ENCODE peak calls at places on chromosomes 3 and 15, in seven cellular contexts. Z is GM12865, A is lung, M is right lobe of liver, E is fibroblast of mammary gland, I is tibial nerve, P is mucosa of descending colon. N is an unnamed sample.

GRCh38 chr15:94252906-94253305 is 21.5 kb downstream of the MCTP2 start:
- DNase-seq in Z (no peak), A (no peak), M (no peak), E (no peak), I (no peak), P (no peak), N (no peak)

GRCh38 chr3:131591394-131591990 is 88.7 kb upstream of the MRPL3 start:
- DNase-seq in Z (no peak), A (no peak), M (no peak), E (peak; percentile 67), I (no peak), P (no peak), N (peak; percentile 1)

GRCh38 chr15:65212097-65212496 is 824 bp upstream of the CILP start:
- DNase-seq in Z (peak; percentile 66), A (no peak), M (no peak), E (no peak), I (no peak), P (no peak), N (no peak)

GRCh38 chr15:92306662-92307061 is 87.0 kb upstream of the ST8SIA2 start:
- DNase-seq in Z (peak; percentile 15), A (no peak), M (no peak), E (no peak), I (no peak), P (no peak), N (no peak)

GRCh38 chr15:90362936-90363212 is 10.8 kb downstream of the ZNF774 start:
- DNase-seq in Z (no peak), A (no peak), M (no peak), E (peak; percentile 92), I (no peak), P (no peak), N (peak; percentile 67)

GRCh38 chr3:135576786-135577185 is 388.7 kb upstream of the PPP2R3A start:
- DNase-seq in Z (no peak), A (no peak), M (no peak), E (no peak), I (no peak), P (no peak), N (no peak)

GRCh38 chr3:124636863-124637296 is 93.4 kb upstream of the UMPS start:
- DNase-seq in Z (no peak), A (no peak), M (no peak), E (no peak), I (no peak), P (no peak), N (no peak)

GRCh38 chr3:123733805-123734526 is 149.1 kb upstream of the HACD2 start:
- DNase-seq in Z (no peak), A (no peak), M (no peak), E (peak; percentile 93), I (no peak), P (no peak), N (peak; percentile 71)

GRCh38 chr15:88400069-88400468 is 67.1 kb downstream of the MRPL46 start:
- DNase-seq in Z (no peak), A (no peak), M (no peak), E (no peak), I (no peak), P (no peak), N (no peak)

GRCh38 chr3:168495251-168495650 is 399.5 kb upstream of the GOLIM4 start:
- DNase-seq in Z (no peak), A (no peak), M (no peak), E (no peak), I (no peak), P (no peak), N (no peak)

GRCh38 chr3:127684871-127685707 is 12.3 kb downstream of the ABTB1 start:
- DNase-seq in Z (no peak), A (no peak), M (peak; percentile 18), E (no peak), I (no peak), P (peak; percentile 37), N (no peak)

GRCh38 chr3:68614087-68614486 is 318.3 kb downstream of the TAFA4 start:
- DNase-seq in Z (no peak), A (no peak), M (no peak), E (no peak), I (no peak), P (no peak), N (no peak)

GRCh38 chr3:73485877-73486311 is 138.8 kb downstream of the PDZRN3 start:
- DNase-seq in Z (no peak), A (no peak), M (no peak), E (no peak), I (no peak), P (no peak), N (no peak)

GRCh38 chr3:31688847-31689246 is 156.1 kb downstream of the STT3B start:
- DNase-seq in Z (no peak), A (no peak), M (no peak), E (no peak), I (no peak), P (no peak), N (no peak)

GRCh38 chr3:31692714-31693113 is 160.0 kb downstream of the STT3B start:
- DNase-seq in Z (peak; percentile 7), A (no peak), M (no peak), E (no peak), I (no peak), P (no peak), N (no peak)

DNA sequence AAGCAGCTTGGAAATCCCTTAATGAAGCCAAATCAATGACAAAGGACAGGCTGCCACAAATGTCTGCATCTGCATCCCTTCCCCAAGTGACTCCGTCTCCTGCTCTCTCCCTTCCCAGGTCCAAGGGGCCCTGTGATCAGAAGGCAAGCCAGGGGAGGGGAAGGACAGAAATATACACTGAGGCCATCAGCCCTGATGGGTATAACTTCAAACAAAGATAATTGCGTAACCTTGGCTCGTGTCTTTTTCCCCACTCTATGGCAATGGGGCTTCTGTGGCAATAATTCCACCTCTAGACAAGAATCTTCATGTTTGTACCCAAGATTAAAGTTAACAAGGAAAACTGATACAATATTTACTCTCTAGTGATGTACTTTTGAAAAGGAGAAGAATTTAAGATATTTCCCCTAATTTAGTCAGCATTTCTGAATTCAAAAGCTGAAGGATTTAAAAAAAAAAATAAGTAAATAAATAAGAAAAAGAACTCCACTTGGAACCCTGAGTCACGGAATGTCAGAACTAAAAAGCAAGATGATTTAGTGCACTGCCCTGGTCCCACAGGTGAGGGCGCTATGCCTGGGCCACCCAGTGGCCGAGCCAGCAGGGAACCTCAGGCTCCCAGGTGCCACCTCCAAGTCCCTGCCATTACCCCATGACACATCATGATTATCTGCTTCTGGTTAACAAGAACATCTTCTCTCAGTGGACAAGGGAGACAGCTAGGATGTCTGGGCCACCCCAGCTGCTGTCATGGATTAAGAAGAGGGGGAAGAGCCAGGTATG is 154.5 kb downstream of the STT3B start:
- DNase-seq in Z (no peak), A (no peak), M (no peak), E (no peak), I (no peak), P (no peak), N (no peak)
- TF ChIP-seq CTCF in Z (peak; percentile 12), A (no peak), M (no peak), E (no peak), I (no peak), P (no peak), N (no peak)

GRCh38 chr3:179330438-179330837 is 7.6 kb downstream of the ZNF639 start:
- DNase-seq in Z (no peak), A (no peak), M (no peak), E (peak; percentile 18), I (no peak), P (no peak), N (no peak)
- H3K4me3 ChIP-seq in Z (no peak overlapping the region), A (no peak overlapping the region), M (no peak overlapping the region), E (no peak overlapping the region), I (no peak overlapping the region), P (no peak overlapping the region), N (no peak overlapping the region)

GRCh38 chr3:195271859-195272243 is 892 bp upstream of the XXYLT1 start:
- DNase-seq in Z (no peak), A (no peak), M (no peak), E (no peak), I (no peak), P (no peak), N (no peak)

GRCh38 chr3:195270079-195270349 is 945 bp downstream of the XXYLT1 start:
- DNase-seq in Z (no peak), A (no peak), M (no peak), E (no peak), I (no peak), P (no peak), N (no peak)

GRCh38 chr3:195271116-195271858 is at the start of gene XXYLT1:
- DNase-seq in Z (peak; percentile 93), A (peak; percentile 91), M (peak; percentile 92), E (peak; percentile 79), I (peak; percentile 75), P (peak; percentile 93), N (peak; percentile 24)

GRCh38 chr3:195269375-195270078 is 1.4 kb downstream of the XXYLT1 start:
- DNase-seq in Z (no peak), A (no peak), M (no peak), E (no peak), I (no peak), P (no peak), N (no peak)

DNA sequence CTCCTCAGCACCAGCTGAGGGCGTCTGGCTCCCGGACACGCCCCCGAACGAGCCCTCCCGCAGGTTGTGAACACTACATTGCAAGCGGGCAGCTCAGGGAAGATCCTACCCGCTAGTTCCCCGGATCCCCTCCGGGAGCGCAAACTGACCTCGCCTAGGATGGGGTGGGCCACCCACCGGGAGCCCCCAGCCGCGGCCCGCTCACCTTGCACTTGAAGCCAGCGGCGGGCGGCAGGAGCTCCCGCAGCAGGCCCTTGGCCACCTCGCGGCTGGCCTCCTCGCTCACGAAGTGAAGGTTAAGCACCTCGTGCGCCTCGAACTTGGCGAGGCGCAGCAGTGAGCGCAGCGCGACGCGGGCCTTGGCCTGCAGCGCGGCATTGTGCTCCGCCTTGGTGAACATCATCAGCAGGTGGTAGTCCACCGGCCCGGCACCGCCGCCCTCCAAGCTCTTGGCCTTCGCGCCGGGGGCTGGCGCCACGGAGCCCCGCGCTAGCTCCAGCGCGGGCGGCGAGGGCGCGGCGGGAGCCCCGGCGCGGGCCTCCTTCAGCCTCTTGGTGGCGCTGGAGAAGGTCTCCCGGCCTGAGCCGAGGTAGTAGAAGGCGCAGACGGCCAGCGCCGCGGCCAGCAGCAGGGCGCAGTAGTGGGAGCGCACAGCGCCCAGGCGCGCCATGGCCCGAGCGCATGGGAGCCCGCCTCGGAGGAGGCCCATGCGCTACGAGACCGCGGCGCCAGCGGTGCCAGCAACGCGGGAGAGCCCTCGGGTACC is 426 bp downstream of the XXYLT1 start:
- DNase-seq in Z (peak; percentile 81), A (no peak), M (peak; percentile 82), E (peak; percentile 29), I (peak; percentile 52), P (peak; percentile 85), N (no peak)
- TF ChIP-seq CTCF in Z (peak; percentile 69), A (peak; percentile 22), M (peak; percentile 68), E (no peak), I (peak; percentile 80), P (peak; percentile 67), N (peak; percentile 43)

DNA sequence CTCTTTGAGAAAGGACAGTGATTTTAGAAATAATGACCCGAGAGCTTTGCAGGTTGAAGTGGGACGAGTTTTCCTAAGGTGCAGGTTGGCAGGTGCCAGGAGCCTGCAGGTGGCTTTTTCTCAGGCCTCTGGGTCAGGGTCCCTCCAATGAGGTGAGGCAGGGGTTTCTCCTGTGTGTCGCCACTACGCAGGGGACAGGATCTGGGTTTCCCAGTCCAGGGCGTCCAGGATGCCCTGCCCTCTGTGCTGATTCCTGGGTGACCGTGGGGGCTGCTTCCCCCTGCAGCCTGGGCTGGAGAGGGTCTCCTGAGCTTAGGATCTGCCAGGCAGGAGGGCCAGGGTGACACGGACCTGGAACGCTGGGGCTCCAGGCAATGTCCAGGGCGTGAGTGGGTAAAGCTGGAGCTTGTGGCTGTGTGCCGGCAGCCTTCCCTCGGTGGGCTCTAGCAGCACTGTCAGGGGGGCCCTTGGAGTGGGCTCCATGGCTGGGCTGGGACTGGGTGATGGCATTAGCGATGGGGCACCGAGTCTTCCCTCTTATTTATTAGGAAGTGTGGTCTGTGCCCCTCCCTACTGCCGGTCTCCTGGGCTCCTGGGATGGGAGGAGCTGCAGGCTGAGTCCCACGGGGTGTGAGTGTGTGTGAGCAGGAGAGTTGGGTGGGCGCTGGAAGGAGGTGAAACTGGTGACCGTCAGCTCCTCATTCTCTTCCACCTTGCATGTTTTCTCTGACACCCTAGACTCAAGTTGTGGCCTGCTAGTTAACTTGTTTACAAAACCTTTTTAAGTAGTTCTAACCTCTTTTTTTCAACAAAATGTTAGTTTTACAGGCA is 1.8 kb downstream of the APBA2 start:
- DNase-seq in Z (no peak), A (no peak), M (no peak), E (no peak), I (no peak), P (no peak), N (no peak)
- H3K4me3 ChIP-seq in Z (no peak overlapping the region), A (no peak overlapping the region), M (no peak overlapping the region), E (no peak overlapping the region), I (no peak overlapping the region), P (no peak overlapping the region), N (no peak overlapping the region)